ENCODE peak calls at places on chromosomes 7 and 10, in ten cellular contexts. B, Q, P, O, Z, R, S, M, I and J are unnamed samples.

GRCh38 chr7:95929710-95930295 is 157.4 kb downstream of the DYNC1I1 start:
- DNase-seq in B (no peak), Q (no peak), P (no peak), O (no peak), Z (no peak), R (no peak), S (no peak), M (no peak), I (no peak), J (no peak)

GRCh38 chr7:158067931-158068482 is 519.6 kb downstream of the PTPRN2 start:
- DNase-seq in B (no peak), Q (no peak), P (no peak), O (no peak), Z (no peak), R (no peak), S (no peak), M (no peak), I (no peak), J (no peak)

GRCh38 chr7:42233939-42234338 is 3.1 kb downstream of the GLI3 start:
- DNase-seq in B (peak; percentile 73), Q (no peak), P (no peak), O (no peak), Z (no peak), R (no peak), S (no peak), M (no peak), I (no peak), J (no peak)

GRCh38 chr7:47712416-47712815 is 130.5 kb upstream of the TNS3 start:
- DNase-seq in B (no peak), Q (no peak), P (no peak), O (no peak), Z (no peak), R (no peak), S (no peak), M (no peak), I (no peak), J (no peak)

GRCh38 chr7:18893156-18893555 is 224.3 kb downstream of the TWIST1 start:
- DNase-seq in B (no peak), Q (no peak), P (no peak), O (no peak), Z (no peak), R (no peak), S (no peak), M (no peak), I (no peak), J (no peak)

GRCh38 chr10:133030791-133031190 is 56.9 kb upstream of the ADGRA1 start:
- DNase-seq in B (no peak), Q (no peak), P (no peak), O (no peak), Z (no peak), R (no peak), S (no peak), M (no peak), I (no peak), J (peak; percentile 40)

GRCh38 chr7:123622660-123623386 is 21.2 kb downstream of the ASB15 start:
- DNase-seq in B (no peak), Q (no peak), P (no peak), O (no peak), Z (no peak), R (peak; percentile 97), S (no peak), M (no peak), I (no peak), J (no peak)

GRCh38 chr10:90326498-90327267 is 531.2 kb downstream of the HTR7 start:
- DNase-seq in B (no peak), Q (no peak), P (no peak), O (peak; percentile 70), Z (no peak), R (no peak), S (no peak), M (no peak), I (no peak), J (no peak)

GRCh38 chr7:117119192-117119924 is 166.1 kb downstream of the ST7 start:
- DNase-seq in B (no peak), Q (peak; percentile 73), P (peak; percentile 63), O (peak; percentile 59), Z (peak; percentile 72), R (peak; percentile 85), S (no peak), M (peak; percentile 58), I (peak; percentile 80), J (peak; percentile 79)

GRCh38 chr7:44515595-44516268 is 25.3 kb upstream of the NUDCD3 start:
- DNase-seq in B (no peak), Q (no peak), P (no peak), O (no peak), Z (no peak), R (no peak), S (no peak), M (no peak), I (no peak), J (no peak)

GRCh38 chr7:154789404-154789803 is 213.5 kb downstream of the PAXIP1 start:
- DNase-seq in B (peak; percentile 17), Q (peak; percentile 89), P (no peak), O (no peak), Z (peak; percentile 22), R (no peak), S (no peak), M (no peak), I (peak; percentile 89), J (peak; percentile 44)

GRCh38 chr10:21427804-21428481 is 97.5 kb downstream of the SKIDA1 start:
- DNase-seq in B (no peak), Q (no peak), P (no peak), O (no peak), Z (no peak), R (no peak), S (no peak), M (no peak), I (no peak), J (peak; percentile 40)

GRCh38 chr7:128071801-128072200 is 40.6 kb upstream of the LRRC4 start:
- DNase-seq in B (no peak), Q (no peak), P (no peak), O (no peak), Z (no peak), R (no peak), S (no peak), M (no peak), I (no peak), J (no peak)

GRCh38 chr10:11525503-11525902 is 85.9 kb downstream of the USP6NL start:
- DNase-seq in B (no peak), Q (no peak), P (no peak), O (peak; percentile 93), Z (no peak), R (no peak), S (no peak), M (no peak), I (no peak), J (no peak)

GRCh38 chr7:116212859-116213258 is 2.5 kb downstream of the TES start:
- DNase-seq in B (no peak), Q (no peak), P (no peak), O (no peak), Z (no peak), R (no peak), S (no peak), M (no peak), I (no peak), J (no peak)

GRCh38 chr7:93968911-93969620 is 35.1 kb downstream of the BET1 start:
- DNase-seq in B (no peak), Q (no peak), P (no peak), O (peak; percentile 26), Z (no peak), R (no peak), S (no peak), M (no peak), I (no peak), J (no peak)

GRCh38 chr10:11272915-11273389 is 255.3 kb downstream of the CELF2 start:
- DNase-seq in B (no peak), Q (no peak), P (no peak), O (no peak), Z (no peak), R (no peak), S (no peak), M (no peak), I (no peak), J (no peak)

GRCh38 chr7:20647908-20648776 is 32.7 kb downstream of the ABCB5 start:
- DNase-seq in B (peak; percentile 13), Q (no peak), P (peak; percentile 93), O (peak; percentile 25), Z (peak; percentile 50), R (peak; percentile 76), S (no peak), M (no peak), I (no peak), J (peak; percentile 84)

GRCh38 chr10:77165445-77166316 is 471.9 kb downstream of the KCNMA1 start:
- DNase-seq in B (peak; percentile 27), Q (peak; percentile 53), P (peak; percentile 71), O (peak; percentile 53), Z (peak; percentile 64), R (peak; percentile 73), S (peak; percentile 43), M (peak; percentile 17), I (peak; percentile 48), J (peak; percentile 80)

GRCh38 chr7:111014074-111014473 is 76.9 kb upstream of the LRRN3 start:
- DNase-seq in B (no peak), Q (no peak), P (no peak), O (no peak), Z (no peak), R (no peak), S (no peak), M (no peak), I (no peak), J (no peak)

GRCh38 chr10:32983333-32983909 is 25.4 kb upstream of the ITGB1 start:
- DNase-seq in B (no peak), Q (no peak), P (peak; percentile 70), O (peak; percentile 85), Z (no peak), R (no peak), S (peak; percentile 47), M (no peak), I (no peak), J (peak; percentile 94)